ENCODE peak calls at places on chromosomes 4 and X, in four cellular contexts. X is M059J, A is glomerular endothelial cell, L is fibroblast of villous mesenchyme. Y is an unnamed sample.

GRCh38 chr4:112946127-112946526 is 103.3 kb upstream of the ANK2 start:
- DNase-seq in X (no peak), A (no peak), L (no peak), Y (no peak)

GRCh38 chr4:168540865-168541607 is 44.2 kb downstream of the PALLD start:
- DNase-seq in X (peak), A (no peak), L (peak), Y (peak)

GRCh38 chr4:16110906-16111305 is 27.1 kb upstream of the PROM1 start:
- DNase-seq in L (no peak), A (no peak), X (no peak), Y (no peak)

GRCh38 chrX:49784747-49785280 is 44.3 kb upstream of the PAGE4 start:
- DNase-seq in L (no peak), A (no peak), X (no peak), Y (no peak)

GRCh38 chrX:8939344-8939743 is 94.6 kb downstream of the FAM9B start:
- DNase-seq in A (no peak), L (no peak), X (no peak), Y (no peak)

GRCh38 chr4:165325732-165326512 is 1.5 kb upstream of the MSMO1 start:
- DNase-seq in A (no peak), L (peak), X (peak), Y (peak)

GRCh38 chr4:48979897-48980579 is 6.0 kb upstream of the CWH43 start:
- DNase-seq in L (no peak), A (no peak), X (no peak), Y (no peak)

GRCh38 chr4:37685726-37686372 is 327 bp downstream of the RELL1 start:
- DNase-seq in X (peak), L (peak), A (no peak), Y (peak)

GRCh38 chr4:188905248-188905647 is 766.0 kb downstream of the TRIML1 start:
- DNase-seq in X (no peak), L (no peak), A (no peak), Y (no peak)

GRCh38 chrX:72381439-72382198 is 75.9 kb upstream of the CITED1 start:
- DNase-seq in X (no peak), L (no peak), A (peak), Y (no peak)

Y was measured in MCF 10A.